ENCODE peak calls at places on chromosome 12, in eight cellular contexts. X is neural progenitor cell; Q is D341Med; A is fibroblast of the conjunctiva; V is A673; I is stimulated activated CD8-positive, alpha-beta memory T cell treated with anti-CD3 and anti-CD28 coated beads, Interleukin-4, amount 100 ng/mL, for 24 hours; N is DMS79 treated with DMSO at 0.1 percent for 48 hours; J is G401. B is an unnamed sample.

GRCh38 chr12:116459011-116459410 is 100.2 kb upstream of the MAP1LC3B2 start:
- DNase-seq in X (no peak), Q (no peak), A (no peak), V (no peak), I (no peak), N (no peak), J (no peak), B (no peak)

GRCh38 chr12:18430425-18431048 is 169.2 kb downstream of the PIK3C2G start:
- DNase-seq in X (peak), Q (peak), A (peak), V (peak), I (no peak), N (no peak), J (peak), B (no peak)

GRCh38 chr12:1346126-1346525 is 248.3 kb downstream of the FBXL14 start:
- DNase-seq in X (no peak), Q (no peak), A (no peak), V (no peak), I (no peak), N (no peak), J (no peak), B (no peak)

GRCh38 chr12:51307655-51308593 is 16.1 kb downstream of the BIN2 start:
- DNase-seq in X (no peak), Q (no peak), A (peak), V (no peak), I (no peak), N (no peak), J (no peak), B (peak)

GRCh38 chr12:52975204-52975603 is 26.3 kb downstream of the KRT18 start:
- DNase-seq in X (no peak), Q (no peak), A (no peak), V (no peak), I (no peak), N (no peak), J (peak), B (no peak)

GRCh38 chr12:27631813-27632491 is 64.3 kb upstream of the REP15 start:
- DNase-seq in X (no peak), Q (no peak), A (no peak), V (no peak), I (no peak), N (no peak), J (no peak), B (no peak)

GRCh38 chr12:52452101-52452500 is at the start of gene KRT6B:
- DNase-seq in X (no peak), Q (no peak), A (no peak), V (no peak), I (no peak), N (no peak), J (no peak), B (no peak)

GRCh38 chr12:49961111-49961922 is at the start of gene AQP5:
- DNase-seq in X (peak), Q (no peak), A (no peak), V (no peak), I (no peak), N (no peak), J (no peak), B (no peak)

GRCh38 chr12:2794261-2794735 is 472 bp upstream of the FKBP4 start:
- DNase-seq in X (no peak), Q (no peak), A (no peak), V (peak), I (peak), N (peak), J (peak), B (no peak)

GRCh38 chr12:46492471-46493351 is 120.1 kb upstream of the SLC38A2 start:
- DNase-seq in X (no peak), Q (no peak), A (peak), V (no peak), I (no peak), N (no peak), J (no peak), B (peak)

GRCh38 chr12:3328081-3328480 is 162.9 kb upstream of the PRMT8 start:
- DNase-seq in X (no peak), Q (no peak), A (no peak), V (no peak), I (no peak), N (no peak), J (no peak), B (no peak)

GRCh38 chr12:12380949-12381593 is 24.2 kb downstream of the BORCS5 start:
- DNase-seq in X (no peak), Q (no peak), A (no peak), V (no peak), I (no peak), N (no peak), J (no peak), B (no peak)

GRCh38 chr12:123787466-123787865 is 25.4 kb downstream of the DNAH10 start:
- DNase-seq in X (no peak), Q (no peak), A (no peak), V (no peak), I (no peak), N (no peak), J (no peak), B (no peak)

GRCh38 chr12:124036117-124037109 is 63.4 kb downstream of the ZNF664 start:
- DNase-seq in X (peak), Q (peak), A (no peak), V (peak), I (peak), N (peak), J (peak), B (no peak)

GRCh38 chr12:6178981-6179761 is 21.0 kb upstream of the CD9 start:
- DNase-seq in X (peak), Q (no peak), A (no peak), V (no peak), I (no peak), N (no peak), J (no peak), B (no peak)

GRCh38 chr12:132256646-132257045 is 72.7 kb downstream of the GALNT9 start:
- DNase-seq in X (no peak), Q (no peak), A (no peak), V (no peak), I (no peak), N (no peak), J (no peak), B (no peak)

GRCh38 chr12:17609152-17609551 is 480.8 kb downstream of the RERGL start:
- DNase-seq in X (no peak), Q (no peak), A (no peak), V (peak), I (no peak), N (peak), J (no peak), B (no peak)

GRCh38 chr12:25386823-25387134 is 136.1 kb upstream of the KRAS start:
- DNase-seq in X (no peak), Q (peak), A (no peak), V (no peak), I (no peak), N (no peak), J (no peak), B (no peak)

B was measured in skeletal muscle cell.